ENCODE peak calls at places on chromosomes 3 and 15, in four cellular contexts. One of them, this sample, is unnamed.

GRCh38 chr3:14214764-14215163 is 36.1 kb downstream of the LSM3 start:
- DNase-seq in uterus: no peak
- DNase-seq in AG09309: no peak
- DNase-seq in chondrocyte: no peak
- DNase-seq in this sample: peak

GRCh38 chr15:88266170-88266569 is 9.6 kb upstream of the NTRK3 start:
- DNase-seq in chondrocyte: peak
- DNase-seq in uterus: no peak
- DNase-seq in AG09309: no peak
- DNase-seq in this sample: no peak

GRCh38 chr15:60899322-60899966 is 329.7 kb downstream of the RORA start:
- DNase-seq in uterus: no peak
- DNase-seq in chondrocyte: no peak
- DNase-seq in AG09309: no peak
- DNase-seq in this sample: no peak

GRCh38 chr3:50599716-50600118 is 11.9 kb downstream of the CISH start:
- DNase-seq in uterus: no peak
- DNase-seq in chondrocyte: no peak
- DNase-seq in AG09309: no peak
- DNase-seq in this sample: no peak

GRCh38 chr15:80036067-80036466 is 23.4 kb upstream of the ZFAND6 start:
- DNase-seq in chondrocyte: no peak
- DNase-seq in uterus: no peak
- DNase-seq in AG09309: no peak
- DNase-seq in this sample: no peak

GRCh38 chr15:75200765-75201608 is 695 bp upstream of the C15orf39 start:
- DNase-seq in AG09309: no peak
- DNase-seq in uterus: peak
- DNase-seq in chondrocyte: no peak
- DNase-seq in this sample: peak

GRCh38 chr15:49606594-49606993 is 14.0 kb downstream of the FAM227B start:
- DNase-seq in chondrocyte: no peak
- DNase-seq in AG09309: no peak
- DNase-seq in uterus: no peak
- DNase-seq in this sample: no peak

GRCh38 chr15:79157631-79158592 is 67.3 kb upstream of the RASGRF1 start:
- DNase-seq in uterus: no peak
- DNase-seq in AG09309: no peak
- DNase-seq in chondrocyte: no peak
- DNase-seq in this sample: no peak

GRCh38 chr3:128805771-128806170 is 73.6 kb upstream of the ACAD9 start:
- DNase-seq in chondrocyte: no peak
- DNase-seq in uterus: no peak
- DNase-seq in AG09309: no peak
- DNase-seq in this sample: no peak

GRCh38 chr3:58388550-58389061 is 45.0 kb downstream of the PDHB start:
- DNase-seq in chondrocyte: no peak
- DNase-seq in uterus: no peak
- DNase-seq in AG09309: peak
- DNase-seq in this sample: no peak

GRCh38 chr3:111165411-111165810 is 93.8 kb downstream of the NECTIN3 start:
- DNase-seq in AG09309: no peak
- DNase-seq in uterus: no peak
- DNase-seq in chondrocyte: no peak
- DNase-seq in this sample: no peak

GRCh38 chr3:149026718-149027117 is 35.4 kb downstream of the GYG1 start:
- DNase-seq in uterus: no peak
- DNase-seq in AG09309: no peak
- DNase-seq in chondrocyte: no peak
- DNase-seq in this sample: no peak

This sample was measured in ureter.